ENCODE peak calls at places on chromosomes 3 and 15, in five cellular contexts. L is H9, P is neural progenitor cell, G is tibial artery, B is cardiac muscle cell. H is an unnamed sample. For H3K4me1, the result is how much of the 10 kb centered on the place peaks cover.

GRCh38 chr3:112676659-112677234 is 35.8 kb upstream of the CCDC80 start:
- DNase-seq in L (peak), B (peak), G (peak), P (peak), H (peak)

GRCh38 chr3:150384517-150385212 is 23.4 kb upstream of the TSC22D2 start:
- DNase-seq in G (peak), L (peak), P (peak), B (peak), H (peak)

GRCh38 chr15:83698294-83698693 is 44.4 kb downstream of the ADAMTSL3 start:
- DNase-seq in B (peak), G (peak), L (no peak), P (no peak), H (peak)

GRCh38 chr3:185976977-185977678 is 39.3 kb upstream of the TRA2B start:
- DNase-seq in B (peak), G (peak), P (peak), L (peak), H (peak)

GRCh38 chr3:190558796-190559195 is 44.9 kb downstream of the IL1RAP start:
- DNase-seq in P (no peak), G (no peak), B (no peak), L (no peak), H (no peak)

GRCh38 chr15:96505014-96505413 is 174.5 kb downstream of the NR2F2 start:
- DNase-seq in L (no peak), B (no peak), G (no peak), P (no peak), H (no peak)

GRCh38 chr3:197117107-197117506 is 87.5 kb upstream of the MELTF start:
- DNase-seq in L (no peak), P (no peak), B (no peak), G (no peak), H (no peak)

GRCh38 chr3:191065183-191065805 is 133.7 kb upstream of the OSTN start:
- DNase-seq in P (no peak), B (peak), G (no peak), L (no peak), H (no peak)

GRCh38 chr15:39140060-39140604 is 440.7 kb upstream of the THBS1 start:
- DNase-seq in B (peak), L (no peak), G (no peak), P (no peak), H (no peak)

GRCh38 chr15:49855917-49856637 is 235.2 kb downstream of the DTWD1 start:
- DNase-seq in P (no peak), L (no peak), G (peak), B (peak), H (peak)

DNA sequence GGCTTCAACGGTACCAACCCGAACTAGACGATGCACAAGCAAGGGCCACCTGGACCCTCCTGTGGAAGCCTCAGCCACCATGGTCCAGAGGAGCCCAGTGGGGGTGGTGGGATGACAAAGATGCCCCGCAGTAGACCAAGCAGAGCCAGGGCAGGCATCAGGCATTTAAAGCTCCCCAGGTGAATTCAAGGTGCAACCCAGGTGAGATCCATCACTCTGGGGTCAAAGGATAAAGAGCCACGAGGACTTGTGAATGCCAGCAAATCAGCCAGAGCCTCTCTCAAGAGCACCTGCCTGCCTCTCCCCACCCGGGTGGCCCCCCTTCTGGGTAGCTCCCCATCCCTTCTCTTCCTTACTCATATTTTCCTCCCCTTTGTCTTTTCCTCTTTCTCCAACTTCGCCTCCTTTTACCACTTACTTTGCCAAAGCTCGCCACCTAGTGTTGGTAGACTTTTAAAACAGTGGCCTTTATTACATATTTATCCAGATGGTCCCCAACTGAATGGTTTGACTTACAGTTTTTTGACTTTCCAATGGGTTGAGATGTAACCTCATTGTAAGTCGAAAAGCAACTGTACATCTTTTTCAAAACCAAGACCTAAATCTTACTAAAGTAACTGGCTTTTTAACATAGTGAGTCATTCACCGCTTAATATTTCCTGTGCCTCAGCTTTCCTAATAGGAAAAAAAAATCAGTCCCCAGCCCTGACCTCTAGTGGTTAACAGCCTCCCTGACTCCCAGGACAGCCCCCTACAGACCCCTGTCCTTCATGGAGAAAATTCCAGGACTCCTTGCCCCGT is 18.8 kb downstream of the PLA2G4F start:
- DNase-seq in L (peak), P (peak), G (no peak), B (peak), H (no peak)
- TF ChIP-seq CTCF in L (peak), P (peak), G (peak), B (peak), H (no peak)

GRCh38 chr3:187000711-187001151 is 70.4 kb downstream of the ST6GAL1 start:
- DNase-seq in L (no peak), B (no peak), P (no peak), G (no peak), H (no peak)
- H3K4me1 ChIP-seq in L (under half), B (under half), P (under half), G (under half), H (under half)

GRCh38 chr3:194042947-194043346 is 93.0 kb upstream of the HES1 start:
- DNase-seq in B (peak), P (no peak), L (no peak), G (no peak), H (no peak)
- H3K27ac ChIP-seq in B (no peak), P (no peak), L (no peak), G (no peak), H (no peak)

DNA sequence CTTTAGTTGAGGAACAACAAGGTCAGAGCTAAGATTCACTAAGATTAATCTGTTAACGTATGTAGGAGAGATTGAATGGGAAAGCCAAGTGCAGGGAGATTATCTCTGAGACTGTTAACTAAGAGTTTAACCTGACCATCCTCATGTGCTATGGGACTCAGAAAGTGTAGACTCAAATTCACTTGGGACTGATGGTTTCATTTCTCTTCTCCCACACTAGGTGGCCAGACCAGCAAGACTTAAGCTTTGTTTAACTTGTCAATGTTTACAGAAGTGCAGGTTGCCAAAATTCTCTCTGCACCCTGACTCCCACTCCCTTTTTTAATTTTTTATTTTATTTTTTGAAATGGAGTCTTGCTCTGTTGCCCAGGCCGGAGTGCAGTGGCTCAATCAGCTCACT is 6.3 kb upstream of the HEXA start:
- DNase-seq in P (no peak), L (no peak), G (no peak), B (peak), H (no peak)
- TF ChIP-seq CTCF in P (no peak), L (peak), G (no peak), B (peak), H (no peak)

DNA sequence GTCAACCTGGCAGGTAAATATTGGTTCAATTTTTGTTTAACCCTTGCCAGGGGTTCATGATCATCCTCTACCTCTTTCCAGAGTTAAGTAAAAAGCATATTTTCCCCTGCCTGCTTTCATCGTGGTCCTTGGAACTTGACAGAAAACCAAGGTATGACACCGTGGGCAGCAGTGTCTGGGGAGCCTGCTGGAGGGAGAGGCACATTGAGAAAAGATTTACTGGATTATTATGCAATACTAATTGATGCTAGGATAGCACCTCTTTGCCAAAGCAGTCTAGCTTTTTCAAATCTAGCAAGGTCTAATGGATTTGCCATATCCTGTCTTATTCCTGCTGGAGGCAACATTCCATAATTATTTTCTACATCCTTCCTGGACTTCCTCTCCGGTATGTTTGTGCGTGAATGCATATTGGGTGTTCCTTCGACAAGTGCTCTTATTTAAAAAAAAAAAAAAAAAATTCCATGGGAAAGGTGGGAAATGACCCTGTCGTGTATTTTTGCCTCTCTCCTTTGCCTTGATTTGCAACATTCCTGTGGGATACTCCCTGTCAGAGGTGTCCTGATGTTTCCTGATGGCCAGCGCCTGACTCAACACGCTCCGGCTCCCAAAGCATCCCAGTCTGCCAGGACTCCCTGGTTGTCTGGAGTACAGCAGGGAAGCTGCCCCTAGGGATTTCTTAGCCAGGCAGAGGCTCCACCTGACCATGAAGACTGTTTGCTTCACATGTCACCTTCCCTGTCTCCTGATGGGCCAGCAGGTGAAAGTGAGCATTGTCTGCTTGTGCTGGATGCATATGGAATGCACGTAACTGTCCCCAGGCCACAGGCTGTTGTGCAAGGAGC is 6.3 kb downstream of the BHLHE40 start:
- DNase-seq in B (peak), G (no peak), L (peak), P (peak), H (peak)
- H3K4me1 ChIP-seq in B (under half), G (half or more), L (under half), P (under half), H (under half)

GRCh38 chr3:108406661-108407206 is 103.7 kb downstream of the MYH15 start:
- DNase-seq in B (peak), G (no peak), P (peak), L (no peak), H (no peak)
- H3K27ac ChIP-seq in B (no peak), G (no peak), P (no peak), L (no peak), H (no peak)